ENCODE peak calls at places on chromosomes 3 and 15, in nine cellular contexts. One of them, this sample, is unnamed.

GRCh38 chr15:76799760-76800159 is 105.4 kb downstream of the SCAPER start:
- DNase-seq in sigmoid colon: no peak
- DNase-seq in mucosa of gallbladder: no peak
- DNase-seq in stimulated activated CD8-positive, alpha-beta memory T cell treated with anti-CD3 and anti-CD28 coated beads, Interleukin-7, amount 100 ng/mL, for 4 hours: no peak
- DNase-seq in NCI-H2029 treated with DMSO at 0.1 percent for 48 hours: no peak
- DNase-seq in SIG-M5: no peak
- DNase-seq in adipocyte: peak
- DNase-seq in Calu3: no peak
- DNase-seq in foreskin fibroblast: peak
- DNase-seq in this sample: no peak

GRCh38 chr15:90859234-90860131 is 8.9 kb upstream of the FURIN start:
- DNase-seq in SIG-M5: no peak
- DNase-seq in mucosa of gallbladder: no peak
- DNase-seq in Calu3: no peak
- DNase-seq in adipocyte: no peak
- DNase-seq in foreskin fibroblast: peak
- DNase-seq in stimulated activated CD8-positive, alpha-beta memory T cell treated with anti-CD3 and anti-CD28 coated beads, Interleukin-7, amount 100 ng/mL, for 4 hours: no peak
- DNase-seq in NCI-H2029 treated with DMSO at 0.1 percent for 48 hours: no peak
- DNase-seq in sigmoid colon: no peak
- DNase-seq in this sample: no peak

GRCh38 chr15:68208641-68209240 is 3.6 kb upstream of the CALML4 start:
- DNase-seq in adipocyte: no peak
- DNase-seq in mucosa of gallbladder: no peak
- DNase-seq in NCI-H2029 treated with DMSO at 0.1 percent for 48 hours: no peak
- DNase-seq in sigmoid colon: peak
- DNase-seq in stimulated activated CD8-positive, alpha-beta memory T cell treated with anti-CD3 and anti-CD28 coated beads, Interleukin-7, amount 100 ng/mL, for 4 hours: no peak
- DNase-seq in SIG-M5: no peak
- DNase-seq in foreskin fibroblast: no peak
- DNase-seq in Calu3: no peak
- DNase-seq in this sample: no peak

GRCh38 chr15:87604857-87605446 is 651.6 kb downstream of the NTRK3 start:
- DNase-seq in foreskin fibroblast: no peak
- DNase-seq in Calu3: no peak
- DNase-seq in mucosa of gallbladder: no peak
- DNase-seq in sigmoid colon: no peak
- DNase-seq in NCI-H2029 treated with DMSO at 0.1 percent for 48 hours: no peak
- DNase-seq in stimulated activated CD8-positive, alpha-beta memory T cell treated with anti-CD3 and anti-CD28 coated beads, Interleukin-7, amount 100 ng/mL, for 4 hours: no peak
- DNase-seq in adipocyte: no peak
- DNase-seq in SIG-M5: no peak
- DNase-seq in this sample: no peak

GRCh38 chr15:44215594-44215993 is 20.5 kb upstream of the FRMD5 start:
- DNase-seq in foreskin fibroblast: peak
- DNase-seq in adipocyte: peak
- DNase-seq in mucosa of gallbladder: no peak
- DNase-seq in SIG-M5: no peak
- DNase-seq in NCI-H2029 treated with DMSO at 0.1 percent for 48 hours: no peak
- DNase-seq in sigmoid colon: no peak
- DNase-seq in Calu3: peak
- DNase-seq in stimulated activated CD8-positive, alpha-beta memory T cell treated with anti-CD3 and anti-CD28 coated beads, Interleukin-7, amount 100 ng/mL, for 4 hours: no peak
- DNase-seq in this sample: no peak

GRCh38 chr3:126351086-126351770 is 6.0 kb downstream of the KLF15 start:
- DNase-seq in sigmoid colon: peak
- DNase-seq in Calu3: no peak
- DNase-seq in NCI-H2029 treated with DMSO at 0.1 percent for 48 hours: no peak
- DNase-seq in foreskin fibroblast: no peak
- DNase-seq in adipocyte: no peak
- DNase-seq in stimulated activated CD8-positive, alpha-beta memory T cell treated with anti-CD3 and anti-CD28 coated beads, Interleukin-7, amount 100 ng/mL, for 4 hours: no peak
- DNase-seq in SIG-M5: no peak
- DNase-seq in mucosa of gallbladder: no peak
- DNase-seq in this sample: no peak

GRCh38 chr3:86303935-86304334 is 687.0 kb downstream of the VGLL3 start:
- DNase-seq in stimulated activated CD8-positive, alpha-beta memory T cell treated with anti-CD3 and anti-CD28 coated beads, Interleukin-7, amount 100 ng/mL, for 4 hours: no peak
- DNase-seq in foreskin fibroblast: no peak
- DNase-seq in SIG-M5: no peak
- DNase-seq in adipocyte: no peak
- DNase-seq in NCI-H2029 treated with DMSO at 0.1 percent for 48 hours: no peak
- DNase-seq in sigmoid colon: no peak
- DNase-seq in Calu3: no peak
- DNase-seq in mucosa of gallbladder: no peak
- DNase-seq in this sample: no peak

GRCh38 chr15:61173899-61174689 is 55.0 kb downstream of the RORA start:
- DNase-seq in stimulated activated CD8-positive, alpha-beta memory T cell treated with anti-CD3 and anti-CD28 coated beads, Interleukin-7, amount 100 ng/mL, for 4 hours: no peak
- DNase-seq in Calu3: no peak
- DNase-seq in mucosa of gallbladder: no peak
- DNase-seq in foreskin fibroblast: no peak
- DNase-seq in NCI-H2029 treated with DMSO at 0.1 percent for 48 hours: no peak
- DNase-seq in sigmoid colon: no peak
- DNase-seq in SIG-M5: no peak
- DNase-seq in adipocyte: no peak
- DNase-seq in this sample: no peak

GRCh38 chr3:122893282-122893681 is 98.4 kb downstream of the SLC49A4 start:
- DNase-seq in adipocyte: no peak
- DNase-seq in NCI-H2029 treated with DMSO at 0.1 percent for 48 hours: no peak
- DNase-seq in mucosa of gallbladder: no peak
- DNase-seq in sigmoid colon: no peak
- DNase-seq in SIG-M5: no peak
- DNase-seq in stimulated activated CD8-positive, alpha-beta memory T cell treated with anti-CD3 and anti-CD28 coated beads, Interleukin-7, amount 100 ng/mL, for 4 hours: no peak
- DNase-seq in Calu3: peak
- DNase-seq in foreskin fibroblast: no peak
- DNase-seq in this sample: no peak

GRCh38 chr3:10263549-10264363 is 15.5 kb downstream of the TATDN2 start:
- DNase-seq in stimulated activated CD8-positive, alpha-beta memory T cell treated with anti-CD3 and anti-CD28 coated beads, Interleukin-7, amount 100 ng/mL, for 4 hours: peak
- DNase-seq in foreskin fibroblast: peak
- DNase-seq in mucosa of gallbladder: peak
- DNase-seq in Calu3: peak
- DNase-seq in adipocyte: peak
- DNase-seq in sigmoid colon: peak
- DNase-seq in NCI-H2029 treated with DMSO at 0.1 percent for 48 hours: no peak
- DNase-seq in SIG-M5: no peak
- DNase-seq in this sample: no peak

GRCh38 chr3:49461443-49462171 is 8.5 kb upstream of the DAG1 start:
- DNase-seq in adipocyte: peak
- DNase-seq in stimulated activated CD8-positive, alpha-beta memory T cell treated with anti-CD3 and anti-CD28 coated beads, Interleukin-7, amount 100 ng/mL, for 4 hours: no peak
- DNase-seq in NCI-H2029 treated with DMSO at 0.1 percent for 48 hours: no peak
- DNase-seq in foreskin fibroblast: peak
- DNase-seq in mucosa of gallbladder: no peak
- DNase-seq in Calu3: peak
- DNase-seq in sigmoid colon: no peak
- DNase-seq in SIG-M5: no peak
- DNase-seq in this sample: no peak

GRCh38 chr15:56749982-56750381 is 16.7 kb upstream of the ZNF280D start:
- DNase-seq in mucosa of gallbladder: no peak
- DNase-seq in stimulated activated CD8-positive, alpha-beta memory T cell treated with anti-CD3 and anti-CD28 coated beads, Interleukin-7, amount 100 ng/mL, for 4 hours: no peak
- DNase-seq in adipocyte: peak
- DNase-seq in SIG-M5: no peak
- DNase-seq in sigmoid colon: no peak
- DNase-seq in foreskin fibroblast: no peak
- DNase-seq in Calu3: no peak
- DNase-seq in NCI-H2029 treated with DMSO at 0.1 percent for 48 hours: no peak
- DNase-seq in this sample: no peak

GRCh38 chr3:169340055-169340454 is 323.5 kb downstream of the MECOM start:
- DNase-seq in NCI-H2029 treated with DMSO at 0.1 percent for 48 hours: no peak
- DNase-seq in mucosa of gallbladder: no peak
- DNase-seq in SIG-M5: no peak
- DNase-seq in stimulated activated CD8-positive, alpha-beta memory T cell treated with anti-CD3 and anti-CD28 coated beads, Interleukin-7, amount 100 ng/mL, for 4 hours: no peak
- DNase-seq in foreskin fibroblast: no peak
- DNase-seq in adipocyte: no peak
- DNase-seq in Calu3: no peak
- DNase-seq in sigmoid colon: no peak
- DNase-seq in this sample: no peak

GRCh38 chr15:67177750-67178149 is 76.7 kb downstream of the AAGAB start:
- DNase-seq in Calu3: no peak
- DNase-seq in mucosa of gallbladder: no peak
- DNase-seq in SIG-M5: no peak
- DNase-seq in sigmoid colon: no peak
- DNase-seq in foreskin fibroblast: peak
- DNase-seq in NCI-H2029 treated with DMSO at 0.1 percent for 48 hours: no peak
- DNase-seq in stimulated activated CD8-positive, alpha-beta memory T cell treated with anti-CD3 and anti-CD28 coated beads, Interleukin-7, amount 100 ng/mL, for 4 hours: no peak
- DNase-seq in adipocyte: peak
- DNase-seq in this sample: no peak

GRCh38 chr3:24264748-24265158 is 229.9 kb downstream of the THRB start:
- DNase-seq in SIG-M5: no peak
- DNase-seq in stimulated activated CD8-positive, alpha-beta memory T cell treated with anti-CD3 and anti-CD28 coated beads, Interleukin-7, amount 100 ng/mL, for 4 hours: no peak
- DNase-seq in foreskin fibroblast: peak
- DNase-seq in NCI-H2029 treated with DMSO at 0.1 percent for 48 hours: peak
- DNase-seq in Calu3: peak
- DNase-seq in mucosa of gallbladder: no peak
- DNase-seq in adipocyte: peak
- DNase-seq in sigmoid colon: no peak
- DNase-seq in this sample: no peak

GRCh38 chr3:134511500-134511899 is 25.6 kb downstream of the CEP63 start:
- DNase-seq in NCI-H2029 treated with DMSO at 0.1 percent for 48 hours: no peak
- DNase-seq in adipocyte: no peak
- DNase-seq in foreskin fibroblast: no peak
- DNase-seq in mucosa of gallbladder: no peak
- DNase-seq in sigmoid colon: no peak
- DNase-seq in SIG-M5: no peak
- DNase-seq in stimulated activated CD8-positive, alpha-beta memory T cell treated with anti-CD3 and anti-CD28 coated beads, Interleukin-7, amount 100 ng/mL, for 4 hours: no peak
- DNase-seq in Calu3: no peak
- DNase-seq in this sample: no peak

GRCh38 chr15:90946538-90946937 is 8.1 kb upstream of the RCCD1 start:
- DNase-seq in stimulated activated CD8-positive, alpha-beta memory T cell treated with anti-CD3 and anti-CD28 coated beads, Interleukin-7, amount 100 ng/mL, for 4 hours: no peak
- DNase-seq in SIG-M5: no peak
- DNase-seq in mucosa of gallbladder: no peak
- DNase-seq in sigmoid colon: no peak
- DNase-seq in Calu3: no peak
- DNase-seq in foreskin fibroblast: no peak
- DNase-seq in NCI-H2029 treated with DMSO at 0.1 percent for 48 hours: no peak
- DNase-seq in adipocyte: no peak
- DNase-seq in this sample: no peak

GRCh38 chr3:133753107-133753778 is 7.0 kb downstream of the TF start:
- DNase-seq in mucosa of gallbladder: no peak
- DNase-seq in foreskin fibroblast: no peak
- DNase-seq in sigmoid colon: no peak
- DNase-seq in SIG-M5: no peak
- DNase-seq in Calu3: no peak
- DNase-seq in adipocyte: no peak
- DNase-seq in NCI-H2029 treated with DMSO at 0.1 percent for 48 hours: no peak
- DNase-seq in stimulated activated CD8-positive, alpha-beta memory T cell treated with anti-CD3 and anti-CD28 coated beads, Interleukin-7, amount 100 ng/mL, for 4 hours: no peak
- DNase-seq in this sample: no peak

GRCh38 chr3:16448691-16449090 is 64.8 kb downstream of the RFTN1 start:
- DNase-seq in foreskin fibroblast: peak
- DNase-seq in Calu3: no peak
- DNase-seq in NCI-H2029 treated with DMSO at 0.1 percent for 48 hours: no peak
- DNase-seq in stimulated activated CD8-positive, alpha-beta memory T cell treated with anti-CD3 and anti-CD28 coated beads, Interleukin-7, amount 100 ng/mL, for 4 hours: no peak
- DNase-seq in SIG-M5: no peak
- DNase-seq in mucosa of gallbladder: peak
- DNase-seq in sigmoid colon: peak
- DNase-seq in adipocyte: peak
- DNase-seq in this sample: no peak

GRCh38 chr15:91196768-91197167 is 96.7 kb downstream of the SV2B start:
- DNase-seq in SIG-M5: no peak
- DNase-seq in mucosa of gallbladder: no peak
- DNase-seq in sigmoid colon: no peak
- DNase-seq in stimulated activated CD8-positive, alpha-beta memory T cell treated with anti-CD3 and anti-CD28 coated beads, Interleukin-7, amount 100 ng/mL, for 4 hours: no peak
- DNase-seq in adipocyte: no peak
- DNase-seq in Calu3: peak
- DNase-seq in foreskin fibroblast: no peak
- DNase-seq in NCI-H2029 treated with DMSO at 0.1 percent for 48 hours: no peak
- DNase-seq in this sample: no peak

GRCh38 chr3:197466586-197467399 is 89.0 kb downstream of the BDH1 start:
- DNase-seq in SIG-M5: no peak
- DNase-seq in Calu3: peak
- DNase-seq in sigmoid colon: no peak
- DNase-seq in foreskin fibroblast: peak
- DNase-seq in stimulated activated CD8-positive, alpha-beta memory T cell treated with anti-CD3 and anti-CD28 coated beads, Interleukin-7, amount 100 ng/mL, for 4 hours: no peak
- DNase-seq in adipocyte: peak
- DNase-seq in mucosa of gallbladder: no peak
- DNase-seq in NCI-H2029 treated with DMSO at 0.1 percent for 48 hours: no peak
- DNase-seq in this sample: no peak

GRCh38 chr3:60160105-60160791 is 1091.0 kb downstream of the FHIT start:
- DNase-seq in foreskin fibroblast: no peak
- DNase-seq in Calu3: no peak
- DNase-seq in stimulated activated CD8-positive, alpha-beta memory T cell treated with anti-CD3 and anti-CD28 coated beads, Interleukin-7, amount 100 ng/mL, for 4 hours: no peak
- DNase-seq in mucosa of gallbladder: no peak
- DNase-seq in sigmoid colon: no peak
- DNase-seq in adipocyte: no peak
- DNase-seq in SIG-M5: no peak
- DNase-seq in NCI-H2029 treated with DMSO at 0.1 percent for 48 hours: no peak
- DNase-seq in this sample: no peak

GRCh38 chr3:112605285-112605684 is 35.7 kb downstream of the CCDC80 start:
- DNase-seq in NCI-H2029 treated with DMSO at 0.1 percent for 48 hours: no peak
- DNase-seq in foreskin fibroblast: peak
- DNase-seq in adipocyte: peak
- DNase-seq in stimulated activated CD8-positive, alpha-beta memory T cell treated with anti-CD3 and anti-CD28 coated beads, Interleukin-7, amount 100 ng/mL, for 4 hours: no peak
- DNase-seq in Calu3: no peak
- DNase-seq in mucosa of gallbladder: no peak
- DNase-seq in sigmoid colon: no peak
- DNase-seq in SIG-M5: no peak
- DNase-seq in this sample: no peak

GRCh38 chr3:127536818-127537810 is 53.4 kb downstream of the TPRA1 start:
- DNase-seq in NCI-H2029 treated with DMSO at 0.1 percent for 48 hours: no peak
- DNase-seq in stimulated activated CD8-positive, alpha-beta memory T cell treated with anti-CD3 and anti-CD28 coated beads, Interleukin-7, amount 100 ng/mL, for 4 hours: no peak
- DNase-seq in mucosa of gallbladder: no peak
- DNase-seq in foreskin fibroblast: no peak
- DNase-seq in sigmoid colon: peak
- DNase-seq in SIG-M5: no peak
- DNase-seq in Calu3: no peak
- DNase-seq in adipocyte: no peak
- DNase-seq in this sample: no peak

GRCh38 chr3:194256040-194256945 is 94.8 kb downstream of the CPN2 start:
- DNase-seq in adipocyte: no peak
- DNase-seq in sigmoid colon: no peak
- DNase-seq in NCI-H2029 treated with DMSO at 0.1 percent for 48 hours: no peak
- DNase-seq in foreskin fibroblast: no peak
- DNase-seq in stimulated activated CD8-positive, alpha-beta memory T cell treated with anti-CD3 and anti-CD28 coated beads, Interleukin-7, amount 100 ng/mL, for 4 hours: no peak
- DNase-seq in Calu3: no peak
- DNase-seq in mucosa of gallbladder: no peak
- DNase-seq in SIG-M5: no peak
- DNase-seq in this sample: no peak

GRCh38 chr15:63820210-63820609 is 13.5 kb downstream of the HERC1 start:
- DNase-seq in mucosa of gallbladder: no peak
- DNase-seq in SIG-M5: no peak
- DNase-seq in foreskin fibroblast: no peak
- DNase-seq in NCI-H2029 treated with DMSO at 0.1 percent for 48 hours: no peak
- DNase-seq in Calu3: no peak
- DNase-seq in sigmoid colon: no peak
- DNase-seq in stimulated activated CD8-positive, alpha-beta memory T cell treated with anti-CD3 and anti-CD28 coated beads, Interleukin-7, amount 100 ng/mL, for 4 hours: no peak
- DNase-seq in adipocyte: no peak
- DNase-seq in this sample: no peak

GRCh38 chr15:68408526-68408925 is 23.4 kb downstream of the ITGA11 start:
- DNase-seq in NCI-H2029 treated with DMSO at 0.1 percent for 48 hours: no peak
- DNase-seq in SIG-M5: no peak
- DNase-seq in Calu3: no peak
- DNase-seq in sigmoid colon: peak
- DNase-seq in adipocyte: no peak
- DNase-seq in foreskin fibroblast: no peak
- DNase-seq in stimulated activated CD8-positive, alpha-beta memory T cell treated with anti-CD3 and anti-CD28 coated beads, Interleukin-7, amount 100 ng/mL, for 4 hours: no peak
- DNase-seq in mucosa of gallbladder: no peak
- DNase-seq in this sample: no peak

GRCh38 chr15:74428970-74429783 is 4.6 kb downstream of the SEMA7A start:
- DNase-seq in mucosa of gallbladder: no peak
- DNase-seq in foreskin fibroblast: no peak
- DNase-seq in Calu3: no peak
- DNase-seq in SIG-M5: no peak
- DNase-seq in sigmoid colon: no peak
- DNase-seq in NCI-H2029 treated with DMSO at 0.1 percent for 48 hours: no peak
- DNase-seq in adipocyte: no peak
- DNase-seq in stimulated activated CD8-positive, alpha-beta memory T cell treated with anti-CD3 and anti-CD28 coated beads, Interleukin-7, amount 100 ng/mL, for 4 hours: no peak
- DNase-seq in this sample: no peak

GRCh38 chr3:175340338-175341015 is 481.3 kb downstream of the NAALADL2 start:
- DNase-seq in Calu3: no peak
- DNase-seq in stimulated activated CD8-positive, alpha-beta memory T cell treated with anti-CD3 and anti-CD28 coated beads, Interleukin-7, amount 100 ng/mL, for 4 hours: no peak
- DNase-seq in adipocyte: no peak
- DNase-seq in SIG-M5: no peak
- DNase-seq in foreskin fibroblast: no peak
- DNase-seq in sigmoid colon: no peak
- DNase-seq in mucosa of gallbladder: no peak
- DNase-seq in NCI-H2029 treated with DMSO at 0.1 percent for 48 hours: no peak
- DNase-seq in this sample: no peak